ENCODE peak calls at places on chromosome 22, in six cellular contexts. One of them, this sample, is unnamed.

GRCh38 chr22:35480143-35480542 is 60.5 kb upstream of the RASD2 start:
- DNase-seq in Karpas-422: no peak
- DNase-seq in HCT116: no peak
- DNase-seq in stomach: peak; percentile 56
- DNase-seq in adipocyte: no peak
- DNase-seq in iPS DF 6.9: no peak
- DNase-seq in this sample: peak; percentile 13

GRCh38 chr22:50252081-50253045 is 1.3 kb upstream of the HDAC10 start:
- DNase-seq in Karpas-422: peak; percentile 87
- DNase-seq in HCT116: no peak
- DNase-seq in stomach: peak; percentile 84
- DNase-seq in adipocyte: peak; percentile 86
- DNase-seq in iPS DF 6.9: no peak
- DNase-seq in this sample: peak; percentile 87

GRCh38 chr22:17664414-17665045 is 26.0 kb downstream of the BCL2L13 start:
- DNase-seq in Karpas-422: no peak
- DNase-seq in HCT116: no peak
- DNase-seq in stomach: no peak
- DNase-seq in adipocyte: no peak
- DNase-seq in iPS DF 6.9: no peak
- DNase-seq in this sample: no peak

GRCh38 chr22:38397189-38398097 is 57.6 kb downstream of the KCNJ4 start:
- DNase-seq in Karpas-422: peak; percentile 57
- DNase-seq in HCT116: no peak
- DNase-seq in stomach: no peak
- DNase-seq in adipocyte: peak; percentile 62
- DNase-seq in iPS DF 6.9: no peak
- DNase-seq in this sample: peak; percentile 90

GRCh38 chr22:44685384-44686056 is 16.5 kb upstream of the PRR5 start:
- DNase-seq in Karpas-422: peak; percentile 86
- DNase-seq in HCT116: peak; percentile 35
- DNase-seq in stomach: peak; percentile 70
- DNase-seq in adipocyte: peak; percentile 61
- DNase-seq in iPS DF 6.9: no peak
- DNase-seq in this sample: peak; percentile 68

GRCh38 chr22:40533712-40534378 is 102.7 kb downstream of the MRTFA start:
- DNase-seq in Karpas-422: peak; percentile 78
- DNase-seq in HCT116: no peak
- DNase-seq in stomach: no peak
- DNase-seq in adipocyte: peak; percentile 74
- DNase-seq in iPS DF 6.9: no peak
- DNase-seq in this sample: no peak

GRCh38 chr22:32932176-32932575 is 126.0 kb downstream of the SYN3 start:
- DNase-seq in Karpas-422: no peak
- DNase-seq in HCT116: no peak
- DNase-seq in stomach: no peak
- DNase-seq in adipocyte: no peak
- DNase-seq in iPS DF 6.9: no peak
- DNase-seq in this sample: no peak

GRCh38 chr22:35978889-35979288 is 49.7 kb downstream of the RBFOX2 start:
- DNase-seq in Karpas-422: no peak
- DNase-seq in HCT116: no peak
- DNase-seq in stomach: no peak
- DNase-seq in adipocyte: no peak
- DNase-seq in iPS DF 6.9: no peak
- DNase-seq in this sample: no peak

GRCh38 chr22:35506259-35506570 is 34.4 kb upstream of the RASD2 start:
- DNase-seq in Karpas-422: no peak
- DNase-seq in HCT116: no peak
- DNase-seq in stomach: no peak
- DNase-seq in adipocyte: no peak
- DNase-seq in iPS DF 6.9: no peak
- DNase-seq in this sample: no peak

GRCh38 chr22:44404341-44405020 is 91.7 kb upstream of the SHISAL1 start:
- DNase-seq in Karpas-422: no peak
- DNase-seq in HCT116: no peak
- DNase-seq in stomach: no peak
- DNase-seq in adipocyte: no peak
- DNase-seq in iPS DF 6.9: no peak
- DNase-seq in this sample: no peak

GRCh38 chr22:17703811-17704210 is 65.3 kb downstream of the BCL2L13 start:
- DNase-seq in Karpas-422: no peak
- DNase-seq in HCT116: no peak
- DNase-seq in stomach: no peak
- DNase-seq in adipocyte: peak; percentile 56
- DNase-seq in iPS DF 6.9: no peak
- DNase-seq in this sample: no peak

GRCh38 chr22:24601217-24602104 is 1.5 kb upstream of the GGT1 start:
- DNase-seq in Karpas-422: no peak
- DNase-seq in HCT116: no peak
- DNase-seq in stomach: peak; percentile 97
- DNase-seq in adipocyte: no peak
- DNase-seq in iPS DF 6.9: no peak
- DNase-seq in this sample: no peak

GRCh38 chr22:43110444-43110926 is at the start of gene BIK:
- DNase-seq in Karpas-422: peak; percentile 50
- DNase-seq in HCT116: no peak
- DNase-seq in stomach: peak; percentile 68
- DNase-seq in adipocyte: peak; percentile 53
- DNase-seq in iPS DF 6.9: no peak
- DNase-seq in this sample: peak; percentile 75

GRCh38 chr22:50317178-50317577 is 9.6 kb downstream of the DENND6B start:
- DNase-seq in Karpas-422: no peak
- DNase-seq in HCT116: no peak
- DNase-seq in stomach: no peak
- DNase-seq in adipocyte: no peak
- DNase-seq in iPS DF 6.9: no peak
- DNase-seq in this sample: no peak

GRCh38 chr22:21818487-21819182 is 48.8 kb downstream of the MAPK1 start:
- DNase-seq in Karpas-422: no peak
- DNase-seq in HCT116: no peak
- DNase-seq in stomach: no peak
- DNase-seq in adipocyte: no peak
- DNase-seq in iPS DF 6.9: no peak
- DNase-seq in this sample: peak; percentile 34

GRCh38 chr22:36548606-36549005 is 19.6 kb upstream of the EIF3D start:
- DNase-seq in Karpas-422: no peak
- DNase-seq in HCT116: no peak
- DNase-seq in stomach: no peak
- DNase-seq in adipocyte: no peak
- DNase-seq in iPS DF 6.9: no peak
- DNase-seq in this sample: peak; percentile 47

GRCh38 chr22:27531782-27532530 is 269.6 kb downstream of the MN1 start:
- DNase-seq in Karpas-422: no peak
- DNase-seq in HCT116: no peak
- DNase-seq in stomach: no peak
- DNase-seq in adipocyte: peak; percentile 75
- DNase-seq in iPS DF 6.9: no peak
- DNase-seq in this sample: no peak

GRCh38 chr22:35540600-35541253 is at the start of gene RASD2:
- DNase-seq in Karpas-422: peak; percentile 59
- DNase-seq in HCT116: no peak
- DNase-seq in stomach: no peak
- DNase-seq in adipocyte: peak; percentile 42
- DNase-seq in iPS DF 6.9: no peak
- DNase-seq in this sample: peak; percentile 65

GRCh38 chr22:40385041-40385782 is 14.8 kb downstream of the SGSM3 start:
- DNase-seq in Karpas-422: peak; percentile 77
- DNase-seq in HCT116: no peak
- DNase-seq in stomach: no peak
- DNase-seq in adipocyte: no peak
- DNase-seq in iPS DF 6.9: no peak
- DNase-seq in this sample: no peak

GRCh38 chr22:48921411-48921903 is 906.2 kb downstream of the BRD1 start:
- DNase-seq in Karpas-422: no peak
- DNase-seq in HCT116: no peak
- DNase-seq in stomach: peak; percentile 23
- DNase-seq in adipocyte: no peak
- DNase-seq in iPS DF 6.9: no peak
- DNase-seq in this sample: no peak

GRCh38 chr22:48919187-48919590 is 908.5 kb downstream of the BRD1 start:
- DNase-seq in Karpas-422: no peak
- DNase-seq in HCT116: no peak
- DNase-seq in stomach: peak; percentile 16
- DNase-seq in adipocyte: no peak
- DNase-seq in iPS DF 6.9: no peak
- DNase-seq in this sample: peak; percentile 29

GRCh38 chr22:48920776-48921241 is 906.9 kb downstream of the BRD1 start:
- DNase-seq in Karpas-422: no peak
- DNase-seq in HCT116: no peak
- DNase-seq in stomach: peak; percentile 17
- DNase-seq in adipocyte: no peak
- DNase-seq in iPS DF 6.9: no peak
- DNase-seq in this sample: peak; percentile 17

GRCh38 chr22:48918585-48919186 is 909.0 kb downstream of the BRD1 start:
- DNase-seq in Karpas-422: no peak
- DNase-seq in HCT116: no peak
- DNase-seq in stomach: peak; percentile 13
- DNase-seq in adipocyte: no peak
- DNase-seq in iPS DF 6.9: no peak
- DNase-seq in this sample: peak; percentile 12

GRCh38 chr22:48919851-48920589 is 907.7 kb downstream of the BRD1 start:
- DNase-seq in Karpas-422: no peak
- DNase-seq in HCT116: no peak
- DNase-seq in stomach: peak; percentile 16
- DNase-seq in adipocyte: no peak
- DNase-seq in iPS DF 6.9: no peak
- DNase-seq in this sample: peak; percentile 16
- H3K9me3 ChIP-seq in Karpas-422: no peaks in the 10 kb centered on the region
- H3K9me3 ChIP-seq in HCT116: no peaks in the 10 kb centered on the region
- H3K9me3 ChIP-seq in stomach: no peaks in the 10 kb centered on the region
- H3K9me3 ChIP-seq in adipocyte: no peaks in the 10 kb centered on the region
- H3K9me3 ChIP-seq in iPS DF 6.9: peaks cover 35% of the 10 kb centered on the region
- H3K9me3 ChIP-seq in this sample: no peaks in the 10 kb centered on the region

GRCh38 chr22:46084376-46084775 is 66.0 kb upstream of the PPARA start:
- DNase-seq in Karpas-422: no peak
- DNase-seq in HCT116: no peak
- DNase-seq in stomach: no peak
- DNase-seq in adipocyte: no peak
- DNase-seq in iPS DF 6.9: no peak
- DNase-seq in this sample: no peak
- H3K4me1 ChIP-seq in Karpas-422: no peaks in the 10 kb centered on the region
- H3K4me1 ChIP-seq in HCT116: peaks cover 45% of the 10 kb centered on the region
- H3K4me1 ChIP-seq in stomach: peaks cover 93% of the 10 kb centered on the region
- H3K4me1 ChIP-seq in adipocyte: peaks cover 55% of the 10 kb centered on the region
- H3K4me1 ChIP-seq in iPS DF 6.9: peaks cover 4% of the 10 kb centered on the region
- H3K4me1 ChIP-seq in this sample: no peaks in the 10 kb centered on the region

GRCh38 chr22:10727393-10727792 is 4800.6 kb upstream of the OR11H1 start:
- DNase-seq in Karpas-422: peak; percentile 40
- DNase-seq in HCT116: no peak
- DNase-seq in stomach: no peak
- DNase-seq in adipocyte: no peak
- DNase-seq in iPS DF 6.9: no peak
- DNase-seq in this sample: no peak
- H3K9me3 ChIP-seq in Karpas-422: peaks cover 48% of the 10 kb centered on the region
- H3K9me3 ChIP-seq in HCT116: peaks cover 60% of the 10 kb centered on the region
- H3K9me3 ChIP-seq in stomach: peaks cover 52% of the 10 kb centered on the region
- H3K9me3 ChIP-seq in adipocyte: peaks cover 19% of the 10 kb centered on the region
- H3K9me3 ChIP-seq in iPS DF 6.9: peaks cover 14% of the 10 kb centered on the region
- H3K9me3 ChIP-seq in this sample: peaks cover 96% of the 10 kb centered on the region

GRCh38 chr22:19358703-19359553 is 67.4 kb upstream of the CLTCL1 start:
- DNase-seq in Karpas-422: no peak
- DNase-seq in HCT116: no peak
- DNase-seq in stomach: no peak
- DNase-seq in adipocyte: no peak
- DNase-seq in iPS DF 6.9: no peak
- DNase-seq in this sample: no peak

GRCh38 chr22:19360300-19360792 is 68.8 kb upstream of the CLTCL1 start:
- DNase-seq in Karpas-422: no peak
- DNase-seq in HCT116: no peak
- DNase-seq in stomach: no peak
- DNase-seq in adipocyte: no peak
- DNase-seq in iPS DF 6.9: no peak
- DNase-seq in this sample: no peak

GRCh38 chr22:19359554-19360299 is 68.2 kb upstream of the CLTCL1 start:
- DNase-seq in Karpas-422: no peak
- DNase-seq in HCT116: no peak
- DNase-seq in stomach: no peak
- DNase-seq in adipocyte: no peak
- DNase-seq in iPS DF 6.9: no peak
- DNase-seq in this sample: no peak

GRCh38 chr22:19361501-19362103 is 69.9 kb downstream of the HIRA start:
- DNase-seq in Karpas-422: peak; percentile 69
- DNase-seq in HCT116: no peak
- DNase-seq in stomach: no peak
- DNase-seq in adipocyte: no peak
- DNase-seq in iPS DF 6.9: no peak
- DNase-seq in this sample: no peak

DNA sequence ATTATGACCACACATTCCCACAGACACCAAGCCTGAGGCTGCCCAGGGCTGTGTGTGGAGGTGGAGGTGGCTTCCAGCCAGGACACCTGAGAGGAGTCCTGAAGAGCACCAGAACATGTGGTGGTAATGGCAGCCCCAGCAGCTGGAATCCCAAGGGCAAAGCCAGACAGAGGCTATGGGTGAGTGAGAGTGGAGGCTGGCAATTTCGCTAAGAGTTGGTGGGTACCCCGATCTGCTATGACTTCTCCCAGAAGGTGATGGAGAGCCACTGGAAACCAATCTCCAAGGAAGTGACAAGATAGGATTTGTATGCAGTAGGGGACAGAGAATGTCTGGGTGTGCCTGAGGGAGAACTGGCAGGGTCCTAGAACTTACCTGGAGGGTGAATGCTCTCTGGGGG is 69.3 kb upstream of the CLTCL1 start:
- DNase-seq in Karpas-422: no peak
- DNase-seq in HCT116: no peak
- DNase-seq in stomach: no peak
- DNase-seq in adipocyte: no peak
- DNase-seq in iPS DF 6.9: no peak
- DNase-seq in this sample: no peak
- H3K4me1 ChIP-seq in Karpas-422: peaks cover 13% of the 10 kb centered on the region
- H3K4me1 ChIP-seq in HCT116: no peaks in the 10 kb centered on the region
- H3K4me1 ChIP-seq in stomach: no peaks in the 10 kb centered on the region
- H3K4me1 ChIP-seq in adipocyte: no peaks in the 10 kb centered on the region
- H3K4me1 ChIP-seq in iPS DF 6.9: no peaks in the 10 kb centered on the region
- H3K4me1 ChIP-seq in this sample: no peaks in the 10 kb centered on the region

DNA sequence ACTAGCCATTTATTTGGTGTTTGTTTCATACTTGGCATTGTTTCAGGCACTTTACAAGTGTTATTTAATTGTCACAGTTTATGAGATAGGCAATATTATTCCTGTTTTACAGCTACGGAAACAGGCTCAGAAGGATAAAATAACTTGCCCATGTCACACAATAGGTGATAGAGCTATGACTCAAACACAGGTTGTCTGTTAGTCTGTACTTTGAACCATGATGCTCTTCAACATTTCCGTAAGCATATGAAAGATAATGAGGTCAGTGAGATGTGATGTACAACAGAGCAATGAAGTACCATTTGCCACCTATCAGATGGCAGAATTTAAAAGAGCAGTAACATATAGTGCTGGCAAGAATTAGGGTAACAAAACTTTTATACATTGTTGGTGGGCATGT is 15.3 kb downstream of the TUG1 start:
- DNase-seq in Karpas-422: peak; percentile 25
- DNase-seq in HCT116: no peak
- DNase-seq in stomach: no peak
- DNase-seq in adipocyte: no peak
- DNase-seq in iPS DF 6.9: no peak
- DNase-seq in this sample: no peak
- H3K9me3 ChIP-seq in Karpas-422: no peaks in the 10 kb centered on the region
- H3K9me3 ChIP-seq in HCT116: no peaks in the 10 kb centered on the region
- H3K9me3 ChIP-seq in stomach: peaks cover 26% of the 10 kb centered on the region
- H3K9me3 ChIP-seq in adipocyte: no peaks in the 10 kb centered on the region
- H3K9me3 ChIP-seq in iPS DF 6.9: no peaks in the 10 kb centered on the region
- H3K9me3 ChIP-seq in this sample: no peaks in the 10 kb centered on the region

This sample was measured in H9.